ENCODE peak calls at places on chromosomes 11 and 22, in six cellular contexts. O is CD4-positive, CD25-positive, alpha-beta regulatory T cell; P is upper lobe of right lung; Y is fibroblast of lung; K is tibial nerve; J is lower lobe of right lung. M is an unnamed sample. For H3K9me3, the result is how much of the 10 kb centered on the place peaks cover.

GRCh38 chr22:28750471-28750881 is 8.6 kb downstream of the HSCB start:
- DNase-seq in O (no peak), P (no peak), Y (peak), K (no peak), J (no peak), M (no peak)

GRCh38 chr11:76265771-76266241 is 59.5 kb upstream of the WNT11 start:
- DNase-seq in O (no peak), P (no peak), Y (peak), K (peak), J (no peak), M (no peak)

GRCh38 chr22:32079110-32080089 is 36.3 kb downstream of the SLC5A1 start:
- DNase-seq in O (no peak), P (no peak), Y (peak), K (no peak), J (no peak), M (no peak)

GRCh38 chr11:65378208-65378927 is 4.1 kb downstream of the SLC25A45 start:
- DNase-seq in O (no peak), P (no peak), Y (no peak), K (no peak), J (no peak), M (no peak)

GRCh38 chr11:114065094-114065493 is 5.6 kb downstream of the ZBTB16 start:
- DNase-seq in O (no peak), P (no peak), Y (no peak), K (no peak), J (no peak), M (no peak)

GRCh38 chr11:116828632-116829524 is 829 bp upstream of the APOC3 start:
- DNase-seq in O (no peak), P (no peak), Y (no peak), K (no peak), J (no peak), M (no peak)

GRCh38 chr11:47714554-47715081 is 551 bp downstream of the AGBL2 start:
- DNase-seq in O (peak), P (peak), Y (peak), K (peak), J (no peak), M (no peak)

GRCh38 chr11:45393826-45394225 is 107.7 kb upstream of the SYT13 start:
- DNase-seq in O (no peak), P (no peak), Y (no peak), K (no peak), J (no peak), M (no peak)

GRCh38 chr11:68146704-68147474 is 25.7 kb upstream of the CHKA start:
- DNase-seq in O (no peak), P (peak), Y (peak), K (no peak), J (peak), M (no peak)

GRCh38 chr11:72787262-72788104 is 6.4 kb downstream of the STARD10 start:
- DNase-seq in O (no peak), P (no peak), Y (no peak), K (no peak), J (no peak), M (no peak)

GRCh38 chr11:2521681-2522630 is 77.1 kb downstream of the KCNQ1 start:
- DNase-seq in O (no peak), P (peak), Y (no peak), K (no peak), J (peak), M (peak)

GRCh38 chr22:20805972-20806471 is 32.1 kb downstream of the SERPIND1 start:
- DNase-seq in O (no peak), P (no peak), Y (peak), K (no peak), J (no peak), M (no peak)

GRCh38 chr11:68043029-68043348 is 4.2 kb downstream of the TCIRG1 start:
- DNase-seq in O (no peak), P (no peak), Y (no peak), K (no peak), J (peak), M (no peak)

GRCh38 chr22:21569459-21570161 is 2.1 kb downstream of the UBE2L3 start:
- DNase-seq in O (no peak), P (no peak), Y (no peak), K (no peak), J (no peak), M (no peak)

GRCh38 chr22:46362221-46362933 is 26.9 kb downstream of the TRMU start:
- DNase-seq in O (no peak), P (no peak), Y (no peak), K (no peak), J (peak), M (no peak)

GRCh38 chr11:67406969-67407699 is 3.3 kb downstream of the TBC1D10C start:
- DNase-seq in O (no peak), P (no peak), Y (no peak), K (no peak), J (peak), M (no peak)

GRCh38 chr11:112082729-112083128 is 3.8 kb downstream of the TIMM8B start:
- DNase-seq in O (no peak), P (no peak), Y (peak), K (no peak), J (no peak), M (no peak)

GRCh38 chr11:128872094-128872493 is 5.0 kb upstream of the KCNJ1 start:
- DNase-seq in O (no peak), P (no peak), Y (no peak), K (no peak), J (no peak), M (no peak)

GRCh38 chr11:74282421-74282820 is 29.0 kb downstream of the P4HA3 start:
- DNase-seq in O (no peak), P (peak), Y (no peak), K (no peak), J (peak), M (no peak)

GRCh38 chr11:72932132-72932570 is 117.9 kb downstream of the ATG16L2 start:
- DNase-seq in O (no peak), P (no peak), Y (peak), K (no peak), J (no peak), M (no peak)

GRCh38 chr22:35955546-35955945 is 73.1 kb downstream of the RBFOX2 start:
- DNase-seq in O (no peak), P (no peak), Y (no peak), K (no peak), J (no peak), M (no peak)

GRCh38 chr11:130166457-130166784 is 6.8 kb downstream of the ST14 start:
- DNase-seq in O (no peak), P (no peak), Y (peak), K (no peak), J (no peak), M (no peak)

DNA sequence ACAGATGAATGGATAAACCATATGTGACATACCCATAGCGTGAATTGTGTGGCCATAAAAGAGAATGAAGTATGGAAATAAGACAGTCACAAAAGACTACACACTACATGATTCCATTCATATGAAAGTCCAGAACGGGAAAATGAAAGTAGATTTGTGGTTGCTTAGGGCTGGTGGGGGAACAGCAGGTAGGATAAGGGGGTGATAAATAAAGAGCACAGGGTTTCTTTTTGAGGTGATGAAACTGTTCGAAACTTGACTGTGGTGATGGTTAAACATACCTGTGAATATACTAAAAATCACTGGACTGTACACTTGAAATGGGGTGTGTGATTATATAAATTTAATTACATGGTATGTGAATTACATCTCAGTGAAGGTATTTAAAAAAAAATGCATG is 16.9 kb downstream of the TMEM123 start:
- DNase-seq in O (no peak), P (no peak), Y (no peak), K (no peak), J (no peak), M (no peak)
- H3K9me3 ChIP-seq in O (under half), P (under half), Y (under half), K (under half), J (under half), M (under half)

GRCh38 chr22:48606684-48607307 is 1220.9 kb downstream of the BRD1 start:
- DNase-seq in O (no peak), P (no peak), Y (no peak), K (no peak), J (no peak), M (no peak)

GRCh38 chr22:48603621-48604320 is 1223.9 kb downstream of the BRD1 start:
- DNase-seq in O (no peak), P (no peak), Y (no peak), K (no peak), J (no peak), M (no peak)

GRCh38 chr22:48602805-48603518 is 1224.7 kb downstream of the BRD1 start:
- DNase-seq in O (no peak), P (no peak), Y (no peak), K (no peak), J (no peak), M (no peak)

GRCh38 chr22:48605856-48606255 is 1221.8 kb downstream of the BRD1 start:
- DNase-seq in O (no peak), P (no peak), Y (no peak), K (no peak), J (no peak), M (no peak)

GRCh38 chr22:48605125-48605524 is 1222.5 kb downstream of the BRD1 start:
- DNase-seq in O (no peak), P (no peak), Y (no peak), K (no peak), J (no peak), M (no peak)
- H3K9me3 ChIP-seq in O (under half), P (under half), Y (under half), K (under half), J (under half), M (under half)

DNA sequence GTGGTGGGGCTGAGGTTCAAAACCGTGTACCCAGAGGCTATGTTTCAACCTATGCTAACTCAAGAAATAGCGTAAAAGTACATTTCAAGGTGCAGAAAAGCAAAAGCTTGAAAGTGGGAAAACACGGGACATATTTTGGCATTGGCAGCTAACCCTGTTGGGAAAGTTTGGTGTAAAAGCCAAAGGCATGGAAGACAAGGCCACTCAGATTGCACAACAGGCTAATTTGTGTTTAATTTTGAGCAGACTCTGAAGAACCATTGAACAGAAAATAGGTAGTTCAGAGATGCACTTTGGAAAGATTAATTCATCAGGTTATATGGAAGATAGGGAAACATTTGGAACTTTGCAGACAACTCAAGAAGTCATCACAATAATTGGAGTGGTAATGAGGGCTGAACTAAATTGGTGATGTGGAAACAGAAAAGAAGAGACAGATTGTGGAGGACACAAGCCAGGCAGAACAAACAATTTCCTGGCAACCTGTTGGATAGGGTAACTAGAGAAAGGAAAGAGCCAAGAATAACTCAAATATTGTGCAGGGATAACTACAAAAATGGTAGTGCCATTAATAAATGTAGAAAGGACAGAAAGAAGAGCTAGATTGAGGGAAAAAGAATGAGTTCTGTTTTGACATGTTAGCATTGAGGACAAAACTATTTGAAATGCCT is 140.5 kb upstream of the PGR start:
- DNase-seq in O (no peak), P (no peak), Y (no peak), K (no peak), J (no peak), M (no peak)
- H3K9me3 ChIP-seq in O (under half), P (under half), Y (under half), K (under half), J (under half), M (under half)

DNA sequence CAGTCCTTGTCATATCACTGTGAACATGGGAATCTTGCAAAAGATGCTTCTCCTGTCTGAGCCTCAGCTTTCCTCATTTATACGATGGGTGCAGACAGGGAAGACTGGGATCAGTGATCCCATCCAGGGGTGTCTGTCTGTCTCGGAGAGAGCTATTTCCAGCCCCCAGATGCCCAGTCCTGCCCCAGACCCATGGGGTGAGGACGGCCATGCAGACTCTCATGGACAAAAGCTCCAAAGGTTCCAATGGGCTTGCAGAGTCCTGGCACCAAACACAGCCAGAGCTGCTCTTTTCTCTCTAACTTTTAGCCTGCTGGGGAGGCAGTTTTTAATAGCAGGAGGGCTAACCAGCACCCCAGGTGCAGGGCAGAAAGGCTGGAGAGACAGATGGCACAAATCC is 5.2 kb downstream of the SCUBE1 start:
- DNase-seq in O (no peak), P (peak), Y (no peak), K (no peak), J (no peak), M (no peak)
- H3K9me3 ChIP-seq in O (under half), P (under half), Y (under half), K (under half), J (under half), M (under half)

DNA sequence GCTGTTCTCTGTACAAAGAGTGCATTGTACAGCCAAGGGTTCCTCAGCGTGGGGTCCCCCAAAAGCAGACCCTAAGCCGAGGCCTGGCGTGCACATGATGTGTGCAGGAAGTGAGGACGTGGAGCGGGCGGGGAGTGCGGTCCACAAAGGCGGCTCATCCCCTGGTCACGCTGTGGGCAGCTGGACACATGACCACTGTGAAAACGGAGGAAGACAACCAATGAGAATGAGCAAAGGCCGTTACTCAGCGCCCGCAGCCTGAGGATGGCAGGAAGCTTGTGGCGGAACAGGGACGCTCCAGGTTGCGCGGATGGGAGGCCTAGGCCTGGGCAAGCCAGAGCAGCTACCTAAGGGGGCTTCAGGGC is 1263.7 kb downstream of the BRD1 start:
- DNase-seq in O (no peak), P (no peak), Y (no peak), K (no peak), J (peak), M (no peak)
- H3K9me3 ChIP-seq in O (under half), P (under half), Y (under half), K (under half), J (under half), M (under half)

GRCh38 chr11:100753562-100753961 is 66.5 kb downstream of the ARHGAP42 start:
- DNase-seq in O (no peak), P (no peak), Y (no peak), K (no peak), J (no peak), M (no peak)
- H3K9me3 ChIP-seq in O (under half), P (under half), Y (under half), K (under half), J (under half), M (under half)

M was measured in T-helper 17 cell.